ENCODE peak calls at places on chromosomes 16 and 17, in five cellular contexts. S is IMR-90, E is trophoblast cell, D is neuronal stem cell, K is H1. J is an unnamed sample.

GRCh38 chr17:57068222-57068658 is 16.8 kb upstream of the AKAP1 start:
- DNase-seq in S (no peak), E (no peak), D (no peak), K (no peak), J (no peak)

GRCh38 chr16:49081556-49081955 is 200.1 kb downstream of the CBLN1 start:
- DNase-seq in S (no peak), E (no peak), D (no peak), K (no peak), J (no peak)

GRCh38 chr16:49467540-49468372 is 94.2 kb downstream of the C16orf78 start:
- DNase-seq in S (no peak), E (no peak), D (no peak), K (no peak), J (no peak)

GRCh38 chr17:38867179-38867994 is 2.5 kb upstream of the LASP1 start:
- DNase-seq in S (peak), E (peak), D (peak), K (peak), J (peak)

GRCh38 chr17:65181237-65182061 is 44.3 kb downstream of the RGS9 start:
- DNase-seq in S (no peak), E (no peak), D (no peak), K (no peak), J (no peak)

GRCh38 chr17:7204828-7205461 is 14.7 kb downstream of the DLG4 start:
- DNase-seq in S (peak), E (peak), D (peak), K (peak), J (peak)

GRCh38 chr17:34442387-34443111 is 79.5 kb upstream of the CCL1 start:
- DNase-seq in S (no peak), E (no peak), D (no peak), K (no peak), J (no peak)

GRCh38 chr16:10601444-10602401 is 21.3 kb upstream of the EMP2 start:
- DNase-seq in S (no peak), E (peak), D (no peak), K (no peak), J (no peak)

GRCh38 chr17:66415366-66416206 is 113.2 kb downstream of the PRKCA start:
- DNase-seq in S (no peak), E (no peak), D (no peak), K (no peak), J (no peak)

GRCh38 chr17:38591759-38592241 is 14.0 kb downstream of the SRCIN1 start:
- DNase-seq in S (no peak), E (no peak), D (no peak), K (no peak), J (no peak)

GRCh38 chr17:80996422-80997305 is 5.0 kb downstream of the CHMP6 start:
- DNase-seq in S (no peak), E (no peak), D (no peak), K (no peak), J (no peak)

GRCh38 chr16:27470567-27471431 is 68.8 kb downstream of the IL21R start:
- DNase-seq in S (peak), E (peak), D (no peak), K (no peak), J (peak)

GRCh38 chr17:2214887-2215615 is 88.5 kb downstream of the SMG6 start:
- DNase-seq in S (peak), E (no peak), D (no peak), K (no peak), J (peak)

GRCh38 chr17:71975331-71975801 is 145.5 kb upstream of the SOX9 start:
- DNase-seq in S (peak), E (no peak), D (no peak), K (no peak), J (no peak)

GRCh38 chr16:27355610-27356009 is 41.8 kb downstream of the IL4R start:
- DNase-seq in S (peak), E (peak), D (no peak), K (peak), J (peak)

DNA sequence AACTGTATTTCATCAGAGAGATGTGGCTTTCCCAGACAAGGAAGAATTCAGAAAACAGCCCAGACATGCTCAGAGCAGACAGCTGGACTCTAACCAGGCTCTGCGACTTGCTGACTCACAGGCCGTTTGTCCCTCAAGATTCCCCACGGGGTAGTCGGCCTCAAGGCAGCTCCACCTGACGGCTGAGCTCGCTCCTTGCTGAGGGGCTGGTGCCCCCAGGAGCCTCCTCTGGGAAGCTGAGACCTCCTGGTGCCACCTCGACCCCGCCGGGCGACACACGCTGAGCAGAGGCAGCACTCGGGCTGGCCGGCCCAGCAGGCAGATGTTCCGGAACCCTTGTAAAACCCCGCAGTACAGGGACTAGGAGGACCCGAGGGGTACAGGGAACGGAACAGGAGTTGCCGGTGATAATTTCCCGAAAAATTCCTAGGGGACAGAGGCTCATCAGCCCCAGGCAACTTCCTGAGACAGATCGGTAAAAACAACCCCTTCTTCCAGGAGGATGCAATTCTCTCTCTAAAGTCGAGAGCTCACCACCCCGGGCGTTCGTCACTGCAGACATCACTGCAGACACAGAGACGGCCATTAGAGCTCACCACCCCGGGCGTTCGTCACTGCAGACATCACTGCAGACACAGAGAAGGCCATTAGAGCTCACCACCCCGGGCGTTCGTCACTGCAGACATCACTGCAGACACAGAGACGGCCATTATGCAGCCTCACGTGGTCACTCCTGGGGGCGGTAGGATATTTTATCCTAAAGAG is 19.9 kb downstream of the RPH3AL start:
- DNase-seq in S (peak), E (no peak), D (no peak), K (no peak), J (peak)
- H3K9ac ChIP-seq in S (no peak), E (no peak), D (no peak), K (no peak), J (no peak)

GRCh38 chr17:79742589-79742918 is 11.8 kb downstream of the ENPP7 start:
- DNase-seq in S (no peak), E (no peak), D (no peak), K (no peak), J (no peak)
- H3K4me3 ChIP-seq in S (no peak), E (no peak), D (no peak), K (no peak), J (no peak)

DNA sequence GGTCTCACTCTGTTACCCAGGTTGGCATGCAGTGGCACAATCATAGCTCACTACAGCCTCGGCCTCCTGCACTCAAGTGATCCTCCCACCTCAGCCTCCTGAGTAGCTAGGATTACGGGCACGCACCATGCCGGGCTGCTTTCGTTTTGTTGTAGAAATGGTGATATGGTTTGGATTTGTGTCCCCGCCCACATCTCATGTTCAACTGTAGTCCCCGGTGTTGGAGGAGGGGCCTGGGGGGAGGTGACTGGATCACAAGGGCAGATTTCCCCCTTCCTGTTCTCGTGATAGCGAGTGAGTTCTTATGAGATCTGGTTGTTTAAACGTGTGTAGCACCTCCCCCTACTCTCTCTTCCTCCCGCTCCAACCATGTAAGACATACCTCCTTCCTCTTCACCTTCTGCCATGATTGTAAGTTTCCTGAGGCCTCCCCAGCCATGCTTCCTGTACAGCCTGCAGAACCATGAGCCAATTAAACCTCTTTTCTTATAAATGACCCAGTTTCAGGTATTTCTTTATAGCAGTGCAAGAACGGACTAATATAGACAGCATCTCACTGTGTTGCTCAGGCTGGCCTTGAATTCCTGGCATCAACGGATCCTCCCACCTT is 6.0 kb downstream of the PDZD9 start:
- DNase-seq in S (no peak), E (no peak), D (no peak), K (no peak), J (no peak)
- H3K14ac ChIP-seq in S (no peak), E (no peak), D (no peak), K (no peak), J (no peak)

GRCh38 chr16:85716016-85716679 is 27.4 kb upstream of the GINS2 start:
- DNase-seq in S (no peak), E (no peak), D (no peak), K (no peak), J (no peak)
- H3K9ac ChIP-seq in S (no peak), E (no peak), D (no peak), K (no peak), J (no peak)